ENCODE peak calls at places on chromosomes 2 and 18, in six cellular contexts. G is mesenchymal stem cell, P is neuronal stem cell, X is IMR-90, B is trophoblast cell, R is mesendoderm. E is an unnamed sample.

GRCh38 chr2:28633739-28634138 is 117.9 kb upstream of the PPP1CB start:
- DNase-seq in G (peak), P (no peak), X (peak), B (peak), R (no peak), E (no peak)

GRCh38 chr18:75106746-75107145 is 102.2 kb downstream of the PTGR3 start:
- DNase-seq in G (no peak), P (no peak), X (no peak), B (no peak), R (no peak), E (no peak)

GRCh38 chr2:95059656-95060370 is 34.3 kb downstream of the MAL start:
- DNase-seq in G (no peak), P (no peak), X (no peak), B (peak), R (no peak), E (peak)

GRCh38 chr2:108593547-108594098 is 59.4 kb downstream of the LIMS1 start:
- DNase-seq in G (peak), P (no peak), X (peak), B (no peak), R (peak), E (no peak)

GRCh38 chr18:42298744-42299685 is 344.0 kb downstream of the PIK3C3 start:
- DNase-seq in G (peak), P (peak), X (peak), B (peak), R (peak), E (peak)

GRCh38 chr2:171706152-171706803 is 19.0 kb downstream of the DYNC1I2 start:
- DNase-seq in G (peak), P (no peak), X (peak), B (no peak), R (no peak), E (no peak)

GRCh38 chr2:21095714-21096113 is 28.1 kb upstream of the TDRD15 start:
- DNase-seq in G (no peak), P (no peak), X (no peak), B (no peak), R (no peak), E (no peak)

GRCh38 chr18:23250893-23251656 is 115.8 kb downstream of the CABLES1 start:
- DNase-seq in G (no peak), P (no peak), X (no peak), B (no peak), R (no peak), E (no peak)

GRCh38 chr18:74950479-74950878 is 258.5 kb downstream of the PTGR3 start:
- DNase-seq in G (no peak), P (no peak), X (no peak), B (no peak), R (peak), E (no peak)

GRCh38 chr2:128600606-128601297 is 282.1 kb upstream of the HS6ST1 start:
- DNase-seq in G (no peak), P (no peak), X (no peak), B (no peak), R (no peak), E (peak)

GRCh38 chr2:231515603-231516002 is 14.6 kb downstream of the NMUR1 start:
- DNase-seq in G (no peak), P (no peak), X (no peak), B (no peak), R (no peak), E (no peak)

DNA sequence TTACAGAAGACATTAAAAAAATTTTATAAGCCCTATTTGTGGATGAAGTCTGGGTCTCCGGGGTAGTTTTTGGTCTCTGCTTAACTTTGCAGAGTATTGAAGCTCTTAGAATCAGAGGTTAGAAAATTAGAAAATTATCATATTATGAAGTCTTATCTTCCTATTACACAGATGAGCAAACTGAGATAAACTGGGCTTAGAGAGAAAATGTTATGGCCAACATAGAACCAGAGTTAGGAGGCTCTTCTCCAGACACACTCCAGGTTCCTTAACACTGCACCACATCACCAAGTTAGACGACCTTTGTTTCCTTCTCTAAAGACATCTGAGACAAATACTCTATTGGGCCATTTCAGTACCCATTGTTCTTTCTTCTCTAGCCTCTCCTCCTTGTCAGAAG is 36.7 kb upstream of the NEB start:
- DNase-seq in G (no peak), P (no peak), X (no peak), B (no peak), R (no peak), E (no peak)
- H3K4me2 ChIP-seq in G (no peak), P (no peak), X (peak), B (no peak), R (no peak), E (no peak)

GRCh38 chr2:9206991-9207640 is 504 bp downstream of the ASAP2 start:
- DNase-seq in G (peak), P (peak), X (no peak), B (no peak), R (peak), E (no peak)
- H4K8ac ChIP-seq in G (peak), P (peak), X (peak), B (peak), R (peak), E (no peak)

DNA sequence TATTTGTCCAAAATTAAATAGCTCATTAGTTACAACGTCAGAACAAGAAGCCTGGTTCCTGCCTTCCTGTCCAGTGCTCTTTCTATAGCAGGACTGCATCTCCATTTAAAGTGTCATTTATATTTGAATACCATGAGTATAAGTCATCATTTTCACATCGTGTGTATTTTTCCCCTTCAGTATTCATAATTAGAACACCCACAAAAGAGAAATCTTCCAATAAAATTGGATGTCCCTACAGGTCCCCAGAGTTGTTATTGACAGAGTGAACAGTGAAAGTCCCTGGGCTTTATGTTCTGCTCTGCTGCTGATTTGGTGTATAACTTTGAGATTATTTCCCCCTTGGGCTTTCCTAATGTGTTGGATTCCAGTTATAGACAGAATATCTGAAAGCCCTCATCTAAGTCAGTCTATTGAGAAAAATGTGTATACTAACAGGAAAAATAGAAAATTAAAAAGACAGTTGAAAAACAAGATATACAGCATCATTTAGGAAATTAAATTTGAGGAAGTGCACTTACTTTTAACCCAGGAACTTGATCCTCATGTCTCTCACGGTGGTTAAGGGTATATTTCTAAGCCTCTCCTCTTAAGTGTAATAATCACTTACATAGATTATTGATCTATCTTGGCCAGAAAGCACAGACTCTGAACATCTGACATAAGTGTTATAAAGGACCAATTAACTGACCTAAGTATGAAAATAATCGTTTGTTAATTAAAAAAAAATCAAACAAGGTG is 15.2 kb upstream of the REV1 start:
- DNase-seq in G (no peak), P (no peak), X (no peak), B (no peak), R (no peak), E (no peak)
- H3K4me2 ChIP-seq in G (no peak), P (no peak), X (no peak), B (no peak), R (no peak), E (no peak)

DNA sequence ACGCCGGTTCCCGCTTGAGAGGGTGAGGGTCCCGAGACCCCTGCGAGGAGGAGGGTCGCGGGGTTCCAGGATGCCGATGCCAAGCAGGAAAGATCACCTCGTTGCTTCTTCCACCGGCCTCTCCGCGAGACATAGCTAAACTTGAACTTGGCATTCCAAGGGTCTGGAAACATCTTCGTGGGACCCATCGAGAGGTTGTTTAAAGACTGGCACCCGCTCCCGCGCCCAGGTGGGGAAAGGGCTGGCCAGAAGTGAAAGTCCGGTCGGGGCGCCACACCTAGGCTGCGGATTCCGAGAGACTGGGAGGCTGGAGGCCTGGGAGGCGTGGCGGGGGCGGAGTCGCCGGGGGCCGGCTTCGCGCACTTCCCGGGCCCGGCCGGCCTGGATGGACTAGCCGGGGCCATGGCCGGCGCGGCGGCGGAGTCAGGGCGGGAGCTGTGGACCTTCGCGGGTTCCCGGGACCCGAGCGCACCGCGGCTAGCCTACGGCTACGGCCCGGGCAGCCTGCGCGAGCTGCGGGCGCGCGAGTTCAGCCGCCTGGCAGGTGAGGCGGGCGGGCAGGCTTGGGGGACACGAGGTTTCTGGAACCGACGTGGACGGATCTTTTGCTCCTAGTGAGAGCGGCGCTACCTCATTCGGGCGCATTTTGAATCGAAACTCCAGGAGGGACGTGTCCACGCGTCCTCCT is at the start of gene MOCOS:
- DNase-seq in G (peak), P (peak), X (peak), B (peak), R (peak), E (peak)
- H4K8ac ChIP-seq in G (peak), P (no peak), X (peak), B (peak), R (no peak), E (no peak)

DNA sequence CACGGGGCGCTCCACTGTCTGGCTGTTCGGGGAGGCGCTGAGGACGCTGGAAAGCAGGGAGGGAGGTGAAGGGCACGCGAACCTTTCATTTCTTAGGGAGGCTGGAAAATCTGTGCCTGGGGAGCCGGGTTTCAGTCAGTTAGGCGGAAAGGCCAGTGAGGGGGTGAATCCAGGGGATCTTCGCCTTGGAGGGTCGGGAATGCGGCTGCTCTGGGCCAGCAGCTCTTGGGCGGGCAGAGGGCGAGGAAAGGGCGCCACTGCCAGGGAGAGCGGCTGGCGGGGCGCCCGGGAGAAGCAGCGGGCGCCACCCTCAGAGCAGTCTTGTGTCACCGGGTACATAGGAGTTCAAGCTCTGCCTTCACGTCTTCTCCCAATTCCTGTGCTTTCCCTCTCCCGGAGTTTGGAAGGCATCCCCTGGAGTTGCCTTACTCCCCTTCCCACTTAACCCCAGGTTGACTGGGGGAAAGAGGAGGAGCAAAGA is 1.4 kb downstream of the CCDC85A start:
- DNase-seq in G (peak), P (peak), X (no peak), B (no peak), R (peak), E (peak)
- H3K4me2 ChIP-seq in G (peak), P (peak), X (no peak), B (peak), R (peak), E (peak)

DNA sequence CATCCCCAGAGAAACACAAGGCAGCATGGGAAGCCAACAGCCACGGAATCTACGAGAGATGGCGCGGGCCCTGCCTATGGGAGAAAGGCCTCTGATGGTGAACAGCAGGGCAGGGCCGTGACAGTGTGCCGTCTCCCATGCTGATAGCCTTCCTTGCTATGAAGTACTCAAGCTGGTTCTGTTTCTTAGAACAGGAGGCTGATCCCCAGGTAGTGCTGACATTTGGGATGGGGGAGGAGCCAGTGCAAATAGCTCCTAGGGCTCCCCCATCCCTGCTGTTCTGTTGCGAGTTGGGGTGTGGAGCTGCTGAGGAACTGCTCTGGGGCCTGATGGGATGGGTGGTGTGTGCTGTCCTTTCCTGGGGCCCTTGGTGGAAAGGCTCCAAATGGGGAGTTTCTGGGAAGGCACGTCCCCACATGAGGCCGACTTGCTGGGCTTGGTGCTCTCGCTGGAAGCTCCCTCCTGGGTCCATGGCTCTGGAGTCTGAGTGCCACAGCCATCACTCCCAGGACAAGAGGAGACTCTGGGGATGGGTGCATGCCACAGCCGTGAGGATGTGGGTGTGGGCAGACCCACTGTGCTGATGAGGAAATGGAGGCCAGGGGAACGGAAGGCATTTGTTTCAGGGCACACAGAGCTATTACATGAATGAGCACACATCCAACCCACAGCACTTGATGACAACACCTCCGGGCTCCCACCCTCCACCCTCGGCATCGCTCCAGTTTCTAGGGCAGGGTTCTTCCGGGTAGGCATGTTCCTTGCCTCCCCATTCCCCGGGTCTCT is 246.8 kb downstream of the HDAC4 start:
- DNase-seq in G (no peak), P (no peak), X (no peak), B (no peak), R (no peak), E (peak)
- H4K8ac ChIP-seq in G (no peak), P (no peak), X (no peak), B (no peak), R (no peak), E (no peak)

GRCh38 chr2:64929329-64929728 is 59.9 kb upstream of the SLC1A4 start:
- DNase-seq in G (no peak), P (no peak), X (no peak), B (no peak), R (no peak), E (no peak)
- H3K4me2 ChIP-seq in G (no peak), P (no peak), X (no peak), B (no peak), R (no peak), E (no peak)